ENCODE peak calls at places on chromosomes 16 and 17, in nine cellular contexts. U is Calu3, R is thoracic aorta, T is keratinocyte, P is tibial nerve, X is GM10248, L is pancreas, Z is psoas muscle, O is A549. M is an unnamed sample.

GRCh38 chr17:43774304-43775250 is 4.2 kb downstream of the DUSP3 start:
- DNase-seq in U (no peak), R (no peak), T (no peak), P (no peak), X (no peak), L (no peak), Z (no peak), O (no peak), M (no peak)

GRCh38 chr17:65794572-65794971 is 233.1 kb upstream of the AXIN2 start:
- DNase-seq in U (peak), R (no peak), T (no peak), P (no peak), X (no peak), L (no peak), Z (no peak), O (peak), M (no peak)

GRCh38 chr16:87560428-87561199 is 41.7 kb upstream of the JPH3 start:
- DNase-seq in U (peak), R (no peak), T (no peak), P (no peak), X (no peak), L (no peak), Z (no peak), O (peak), M (peak)

GRCh38 chr17:8192070-8192815 is 2.3 kb upstream of the BORCS6 start:
- DNase-seq in U (peak), R (peak), T (no peak), P (peak), X (peak), L (peak), Z (peak), O (peak), M (peak)

GRCh38 chr17:49977463-49978389 is 8.7 kb downstream of the DLX4 start:
- DNase-seq in U (no peak), R (no peak), T (no peak), P (no peak), X (no peak), L (no peak), Z (no peak), O (no peak), M (no peak)

GRCh38 chr17:61635913-61636432 is 45.0 kb upstream of the NACA2 start:
- DNase-seq in U (peak), R (no peak), T (peak), P (peak), X (peak), L (peak), Z (no peak), O (no peak), M (peak)

GRCh38 chr16:56603589-56603988 is 4.8 kb upstream of the MT2A start:
- DNase-seq in U (peak), R (no peak), T (no peak), P (no peak), X (no peak), L (peak), Z (peak), O (peak), M (no peak)

GRCh38 chr16:72300892-72301291 is 128.9 kb upstream of the PMFBP1 start:
- DNase-seq in U (no peak), R (no peak), T (no peak), P (no peak), X (no peak), L (no peak), Z (no peak), O (no peak), M (no peak)

GRCh38 chr17:17098426-17099035 is 56.3 kb downstream of the MPRIP start:
- DNase-seq in U (no peak), R (no peak), T (no peak), P (peak), X (no peak), L (no peak), Z (peak), O (no peak), M (no peak)

GRCh38 chr17:43958953-43959352 is 5.2 kb upstream of the PYY start:
- DNase-seq in U (no peak), R (no peak), T (no peak), P (no peak), X (no peak), L (no peak), Z (no peak), O (no peak), M (no peak)

GRCh38 chr16:79134300-79134699 is 466.2 kb downstream of the MAF start:
- DNase-seq in U (no peak), R (no peak), T (no peak), P (no peak), X (no peak), L (no peak), Z (no peak), O (no peak), M (no peak)

GRCh38 chr16:1564325-1564724 is 30.9 kb downstream of the TMEM204 start:
- DNase-seq in U (peak), R (no peak), T (no peak), P (no peak), X (no peak), L (no peak), Z (no peak), O (no peak), M (peak)
- TF ChIP-seq CTCF in U (no peak), R (peak), T (peak), P (no peak), X (peak), L (no peak), Z (peak), O (peak), M (peak)

DNA sequence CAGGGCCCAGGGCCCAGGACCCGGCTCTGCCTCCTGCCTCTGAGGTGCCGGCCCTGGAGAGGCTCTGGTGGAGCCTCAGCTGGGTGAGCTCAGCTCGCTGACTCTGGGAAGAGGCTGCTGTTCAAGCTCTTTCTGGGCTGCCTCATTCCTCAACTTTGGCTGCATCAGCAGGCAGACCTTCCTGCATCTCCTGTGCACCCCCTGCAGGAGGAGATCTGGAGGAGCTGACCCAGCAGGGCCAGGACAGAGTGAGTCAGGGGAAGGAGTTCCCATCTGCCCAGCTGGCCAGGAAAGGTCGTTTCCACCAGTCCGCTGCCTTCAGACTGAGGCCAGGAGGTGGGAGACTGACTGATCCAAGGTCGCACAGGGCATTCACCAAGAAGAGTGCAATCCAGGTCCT is 10.7 kb downstream of the CRHR1 start:
- DNase-seq in U (peak), R (no peak), T (no peak), P (no peak), X (no peak), L (no peak), Z (no peak), O (peak), M (no peak)
- TF ChIP-seq CTCF in U (no peak), R (no peak), T (peak), P (no peak), X (no peak), L (no peak), Z (peak), O (no peak), M (no peak)

GRCh38 chr17:69677130-69677529 is 262.6 kb downstream of the MAP2K6 start:
- DNase-seq in U (no peak), R (no peak), T (no peak), P (no peak), X (no peak), L (no peak), Z (no peak), O (no peak), M (no peak)
- TF ChIP-seq CTCF in U (no peak), R (no peak), T (no peak), P (no peak), X (no peak), L (no peak), Z (peak), O (no peak), M (no peak)

GRCh38 chr16:49890876-49891275 is 35.0 kb upstream of the ZNF423 start:
- DNase-seq in U (no peak), R (no peak), T (no peak), P (no peak), X (no peak), L (peak), Z (no peak), O (no peak), M (no peak)
- TF ChIP-seq CTCF in U (no peak), R (no peak), T (peak), P (no peak), X (no peak), L (no peak), Z (peak), O (no peak), M (peak)

GRCh38 chr17:67548693-67549092 is 169.0 kb upstream of the NOL11 start:
- DNase-seq in U (no peak), R (no peak), T (no peak), P (no peak), X (no peak), L (no peak), Z (no peak), O (no peak), M (no peak)

GRCh38 chr17:67542219-67543114 is 165.4 kb downstream of the PITPNC1 start:
- DNase-seq in U (no peak), R (no peak), T (no peak), P (no peak), X (no peak), L (no peak), Z (no peak), O (no peak), M (no peak)

GRCh38 chr17:67549787-67550186 is 167.9 kb upstream of the NOL11 start:
- DNase-seq in U (no peak), R (no peak), T (no peak), P (no peak), X (no peak), L (no peak), Z (peak), O (no peak), M (no peak)

GRCh38 chr17:67544364-67544763 is 167.3 kb downstream of the PITPNC1 start:
- DNase-seq in U (no peak), R (no peak), T (no peak), P (no peak), X (no peak), L (no peak), Z (no peak), O (no peak), M (no peak)

DNA sequence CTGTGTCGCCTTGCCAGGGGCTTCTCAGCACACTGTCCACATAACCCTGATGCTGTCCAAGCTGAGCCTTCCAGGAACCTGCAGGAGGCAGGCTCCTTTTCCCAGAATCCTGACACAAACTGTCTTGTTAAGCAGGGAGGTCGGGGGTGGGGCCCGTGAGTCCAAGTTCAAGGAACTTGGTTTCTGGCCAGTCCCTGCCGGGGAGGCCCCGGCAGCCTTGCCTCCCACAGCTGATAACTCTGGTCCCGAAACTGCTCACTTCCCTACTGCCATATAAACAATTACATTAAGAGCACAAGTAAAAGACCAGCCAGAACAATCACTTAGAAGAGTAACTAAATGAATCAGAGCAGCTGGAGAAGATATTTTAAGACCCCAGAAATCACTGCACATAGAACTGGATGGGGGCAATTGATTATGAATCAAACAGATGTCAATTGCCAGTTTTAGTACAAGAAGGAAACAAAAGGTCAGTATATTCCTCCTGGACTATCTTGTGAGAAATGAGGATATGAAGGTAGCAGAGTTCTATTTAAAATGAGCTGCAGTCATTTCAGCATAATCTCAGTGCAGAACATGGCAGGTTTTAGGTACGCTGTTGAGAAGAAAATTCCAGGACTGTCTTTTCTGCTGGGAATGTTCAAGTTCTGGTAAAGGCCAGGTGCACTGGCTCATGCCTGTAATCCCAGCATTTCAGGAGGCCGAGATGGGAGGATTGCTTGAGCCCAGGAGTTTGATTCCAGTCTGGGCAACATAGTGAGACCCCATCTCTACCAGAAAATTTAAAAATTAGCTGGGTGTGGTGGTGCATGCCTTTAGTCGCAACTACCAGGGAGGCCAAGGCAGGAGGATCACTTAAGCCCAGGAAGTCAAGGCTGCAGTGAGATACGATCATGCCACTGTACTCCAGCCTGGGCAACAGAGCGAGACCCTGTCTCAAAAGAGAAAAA is 169.8 kb downstream of the PITPNC1 start:
- DNase-seq in U (peak), R (no peak), T (no peak), P (no peak), X (peak), L (peak), Z (peak), O (no peak), M (peak)
- TF ChIP-seq CTCF in U (no peak), R (no peak), T (no peak), P (no peak), X (no peak), L (no peak), Z (no peak), O (no peak), M (no peak)